ENCODE peak calls at places on chromosomes 11 and 22, in six cellular contexts. One of them, this sample, is unnamed.

GRCh38 chr22:39900306-39901227 is at the start of gene GRAP2:
- DNase-seq in left ventricle myocardium inferior: no peak
- DNase-seq in endodermal cell: no peak
- DNase-seq in AG04450: no peak
- DNase-seq in body of pancreas: no peak
- DNase-seq in IMR-90: no peak
- DNase-seq in this sample: peak; percentile 79

GRCh38 chr11:63998558-63999348 is 12.5 kb downstream of the OTUB1 start:
- DNase-seq in left ventricle myocardium inferior: peak; percentile 38
- DNase-seq in endodermal cell: peak; percentile 89
- DNase-seq in AG04450: no peak
- DNase-seq in body of pancreas: no peak
- DNase-seq in IMR-90: no peak
- DNase-seq in this sample: no peak

GRCh38 chr11:67441082-67441683 is 2.1 kb downstream of the CORO1B start:
- DNase-seq in left ventricle myocardium inferior: no peak
- DNase-seq in endodermal cell: no peak
- DNase-seq in AG04450: no peak
- DNase-seq in body of pancreas: no peak
- DNase-seq in IMR-90: no peak
- DNase-seq in this sample: no peak

GRCh38 chr22:20299736-20300136 is 20.1 kb downstream of the DGCR6L start:
- DNase-seq in left ventricle myocardium inferior: peak; percentile 22
- DNase-seq in endodermal cell: no peak
- DNase-seq in AG04450: no peak
- DNase-seq in body of pancreas: peak; percentile 59
- DNase-seq in IMR-90: peak; percentile 28
- DNase-seq in this sample: no peak

GRCh38 chr22:27815826-27816530 is 14.4 kb upstream of the MN1 start:
- DNase-seq in left ventricle myocardium inferior: no peak
- DNase-seq in endodermal cell: no peak
- DNase-seq in AG04450: no peak
- DNase-seq in body of pancreas: no peak
- DNase-seq in IMR-90: no peak
- DNase-seq in this sample: no peak

GRCh38 chr11:10021563-10021962 is 272.5 kb downstream of the SBF2 start:
- DNase-seq in left ventricle myocardium inferior: no peak
- DNase-seq in endodermal cell: no peak
- DNase-seq in AG04450: no peak
- DNase-seq in body of pancreas: no peak
- DNase-seq in IMR-90: no peak
- DNase-seq in this sample: no peak

GRCh38 chr22:36344106-36344827 is 43.5 kb downstream of the MYH9 start:
- DNase-seq in left ventricle myocardium inferior: no peak
- DNase-seq in endodermal cell: no peak
- DNase-seq in AG04450: no peak
- DNase-seq in body of pancreas: no peak
- DNase-seq in IMR-90: no peak
- DNase-seq in this sample: no peak

GRCh38 chr11:113119074-113119473 is 157.9 kb downstream of the NCAM1 start:
- DNase-seq in left ventricle myocardium inferior: no peak
- DNase-seq in endodermal cell: no peak
- DNase-seq in AG04450: no peak
- DNase-seq in body of pancreas: no peak
- DNase-seq in IMR-90: no peak
- DNase-seq in this sample: no peak

GRCh38 chr11:33828604-33829429 is 54.5 kb upstream of the FBXO3 start:
- DNase-seq in left ventricle myocardium inferior: no peak
- DNase-seq in endodermal cell: peak; percentile 61
- DNase-seq in AG04450: no peak
- DNase-seq in body of pancreas: no peak
- DNase-seq in IMR-90: no peak
- DNase-seq in this sample: no peak

GRCh38 chr11:16945671-16946469 is 68.3 kb downstream of the PLEKHA7 start:
- DNase-seq in left ventricle myocardium inferior: peak; percentile 39
- DNase-seq in endodermal cell: peak; percentile 82
- DNase-seq in AG04450: no peak
- DNase-seq in body of pancreas: peak; percentile 77
- DNase-seq in IMR-90: peak; percentile 34
- DNase-seq in this sample: peak; percentile 76

GRCh38 chr11:128328955-128329551 is 258.3 kb downstream of the ETS1 start:
- DNase-seq in left ventricle myocardium inferior: no peak
- DNase-seq in endodermal cell: no peak
- DNase-seq in AG04450: no peak
- DNase-seq in body of pancreas: no peak
- DNase-seq in IMR-90: no peak
- DNase-seq in this sample: no peak

GRCh38 chr11:126476977-126477376 is 121.5 kb downstream of the ST3GAL4 start:
- DNase-seq in left ventricle myocardium inferior: no peak
- DNase-seq in endodermal cell: no peak
- DNase-seq in AG04450: no peak
- DNase-seq in body of pancreas: no peak
- DNase-seq in IMR-90: no peak
- DNase-seq in this sample: no peak

GRCh38 chr11:122681731-122682130 is 26.2 kb downstream of the UBASH3B start:
- DNase-seq in left ventricle myocardium inferior: no peak
- DNase-seq in endodermal cell: peak; percentile 63
- DNase-seq in AG04450: no peak
- DNase-seq in body of pancreas: no peak
- DNase-seq in IMR-90: no peak
- DNase-seq in this sample: no peak

GRCh38 chr22:38311331-38311635 is 6.0 kb downstream of the CSNK1E start:
- DNase-seq in left ventricle myocardium inferior: no peak
- DNase-seq in endodermal cell: no peak
- DNase-seq in AG04450: no peak
- DNase-seq in body of pancreas: no peak
- DNase-seq in IMR-90: no peak
- DNase-seq in this sample: no peak

GRCh38 chr11:74846770-74847169 is 98.1 kb downstream of the RNF169 start:
- DNase-seq in left ventricle myocardium inferior: no peak
- DNase-seq in endodermal cell: no peak
- DNase-seq in AG04450: no peak
- DNase-seq in body of pancreas: no peak
- DNase-seq in IMR-90: no peak
- DNase-seq in this sample: no peak

GRCh38 chr22:27800250-27801131 is 1.1 kb downstream of the MN1 start:
- DNase-seq in left ventricle myocardium inferior: peak; percentile 33
- DNase-seq in endodermal cell: peak; percentile 80
- DNase-seq in AG04450: no peak
- DNase-seq in body of pancreas: no peak
- DNase-seq in IMR-90: no peak
- DNase-seq in this sample: no peak

GRCh38 chr11:45982656-45983470 is 60.4 kb downstream of the LARGE2 start:
- DNase-seq in left ventricle myocardium inferior: peak; percentile 18
- DNase-seq in endodermal cell: peak; percentile 95
- DNase-seq in AG04450: peak; percentile 72
- DNase-seq in body of pancreas: no peak
- DNase-seq in IMR-90: peak; percentile 88
- DNase-seq in this sample: no peak

GRCh38 chr11:7545611-7546010 is 31.8 kb downstream of the PPFIBP2 start:
- DNase-seq in left ventricle myocardium inferior: no peak
- DNase-seq in endodermal cell: no peak
- DNase-seq in AG04450: no peak
- DNase-seq in body of pancreas: no peak
- DNase-seq in IMR-90: no peak
- DNase-seq in this sample: no peak

DNA sequence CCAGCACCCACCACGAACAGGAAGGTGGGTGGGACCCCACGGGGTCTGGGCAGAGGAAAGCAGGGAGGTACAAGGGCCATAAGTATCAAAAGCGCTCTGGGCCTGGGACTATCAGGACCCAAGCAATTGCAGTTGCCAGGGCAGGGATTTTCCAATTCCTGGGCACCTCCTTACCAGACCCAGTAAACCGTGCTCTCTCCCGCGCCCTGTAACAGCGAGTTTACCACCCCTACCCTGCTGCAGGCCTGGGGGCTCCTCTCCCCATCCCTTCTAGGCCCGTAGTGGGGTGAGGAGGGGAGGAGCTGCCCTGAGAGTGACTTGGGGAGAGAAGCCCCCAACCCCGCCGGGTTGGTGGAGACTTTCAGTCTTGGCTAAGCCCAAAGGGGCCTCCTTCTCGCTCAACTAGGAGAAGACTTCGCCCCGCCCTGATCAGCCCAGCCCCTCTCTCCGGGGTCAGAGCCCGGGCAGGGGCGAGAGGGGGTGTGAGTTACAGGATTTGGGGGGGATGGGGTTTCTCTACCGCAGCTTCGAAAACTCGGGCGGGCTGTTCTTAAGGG is 5.4 kb downstream of the PAX6 start:
- DNase-seq in left ventricle myocardium inferior: no peak
- DNase-seq in endodermal cell: peak; percentile 83
- DNase-seq in AG04450: no peak
- DNase-seq in body of pancreas: no peak
- DNase-seq in IMR-90: no peak
- DNase-seq in this sample: peak; percentile 35
- H3K9me3 ChIP-seq in left ventricle myocardium inferior: no peaks in the 10 kb centered on the region
- H3K9me3 ChIP-seq in endodermal cell: no peaks in the 10 kb centered on the region
- H3K9me3 ChIP-seq in AG04450: peaks cover 25% of the 10 kb centered on the region
- H3K9me3 ChIP-seq in body of pancreas: no peaks in the 10 kb centered on the region
- H3K9me3 ChIP-seq in IMR-90: peaks cover 34% of the 10 kb centered on the region
- H3K9me3 ChIP-seq in this sample: peaks cover 14% of the 10 kb centered on the region

GRCh38 chr22:46800102-46800857 is 37.8 kb downstream of the TBC1D22A start:
- DNase-seq in left ventricle myocardium inferior: no peak
- DNase-seq in endodermal cell: peak; percentile 21
- DNase-seq in AG04450: no peak
- DNase-seq in body of pancreas: no peak
- DNase-seq in IMR-90: no peak
- DNase-seq in this sample: peak; percentile 33
- H3K27ac ChIP-seq in left ventricle myocardium inferior: no peak overlapping the region
- H3K27ac ChIP-seq in endodermal cell: no peak overlapping the region
- H3K27ac ChIP-seq in AG04450: no peak overlapping the region
- H3K27ac ChIP-seq in body of pancreas: no peak overlapping the region
- H3K27ac ChIP-seq in IMR-90: no peak overlapping the region
- H3K27ac ChIP-seq in this sample: no peak overlapping the region

GRCh38 chr11:118658372-118659313 is 20.8 kb downstream of the TREH start:
- DNase-seq in left ventricle myocardium inferior: no peak
- DNase-seq in endodermal cell: peak; percentile 59
- DNase-seq in AG04450: no peak
- DNase-seq in body of pancreas: no peak
- DNase-seq in IMR-90: no peak
- DNase-seq in this sample: peak; percentile 50
- TF ChIP-seq CTCF in left ventricle myocardium inferior: peak; percentile 19
- TF ChIP-seq CTCF in endodermal cell: no peak
- TF ChIP-seq CTCF in AG04450: peak; percentile 36
- TF ChIP-seq CTCF in body of pancreas: no peak
- TF ChIP-seq CTCF in IMR-90: peak; percentile 11
- TF ChIP-seq CTCF in this sample: peak; percentile 6

DNA sequence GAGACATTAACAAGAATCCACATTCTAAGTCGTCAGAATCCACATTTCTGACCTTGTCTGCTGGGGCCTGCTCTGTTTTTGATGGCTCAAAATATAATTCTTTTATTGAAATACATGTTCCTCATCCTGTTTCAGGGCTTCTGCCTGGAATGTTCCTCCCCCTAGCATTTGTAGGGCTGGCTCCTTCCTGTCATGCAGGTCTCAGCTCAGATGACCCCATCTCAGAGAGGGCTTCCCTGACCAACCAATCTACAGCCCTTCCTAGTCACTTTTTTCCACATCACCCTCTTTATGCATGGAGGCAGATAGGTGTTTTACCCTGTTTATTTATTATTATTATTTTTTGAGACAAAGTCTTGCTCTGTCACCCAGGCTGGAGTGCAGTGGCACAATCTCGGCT is 14.8 kb downstream of the TMEM123 start:
- DNase-seq in left ventricle myocardium inferior: no peak
- DNase-seq in endodermal cell: no peak
- DNase-seq in AG04450: no peak
- DNase-seq in body of pancreas: no peak
- DNase-seq in IMR-90: no peak
- DNase-seq in this sample: no peak
- H3K9me3 ChIP-seq in left ventricle myocardium inferior: no peaks in the 10 kb centered on the region
- H3K9me3 ChIP-seq in endodermal cell: peaks cover 55% of the 10 kb centered on the region
- H3K9me3 ChIP-seq in AG04450: peaks cover 10% of the 10 kb centered on the region
- H3K9me3 ChIP-seq in body of pancreas: peaks cover 3% of the 10 kb centered on the region
- H3K9me3 ChIP-seq in IMR-90: no peaks in the 10 kb centered on the region
- H3K9me3 ChIP-seq in this sample: no peaks in the 10 kb centered on the region

GRCh38 chr11:118152020-118152551 is 537 bp downstream of the SCN4B start:
- DNase-seq in left ventricle myocardium inferior: no peak
- DNase-seq in endodermal cell: peak; percentile 73
- DNase-seq in AG04450: no peak
- DNase-seq in body of pancreas: no peak
- DNase-seq in IMR-90: no peak
- DNase-seq in this sample: no peak
- H3K27ac ChIP-seq in left ventricle myocardium inferior: peak overlapping the region; percentile 71
- H3K27ac ChIP-seq in endodermal cell: no peak overlapping the region
- H3K27ac ChIP-seq in AG04450: no peak overlapping the region
- H3K27ac ChIP-seq in body of pancreas: no peak overlapping the region
- H3K27ac ChIP-seq in IMR-90: no peak overlapping the region
- H3K27ac ChIP-seq in this sample: no peak overlapping the region

GRCh38 chr11:44286911-44287310 is 23.0 kb downstream of the ALX4 start:
- DNase-seq in left ventricle myocardium inferior: no peak
- DNase-seq in endodermal cell: no peak
- DNase-seq in AG04450: no peak
- DNase-seq in body of pancreas: no peak
- DNase-seq in IMR-90: no peak
- DNase-seq in this sample: no peak

GRCh38 chr11:44288133-44288526 is 21.8 kb downstream of the ALX4 start:
- DNase-seq in left ventricle myocardium inferior: no peak
- DNase-seq in endodermal cell: no peak
- DNase-seq in AG04450: no peak
- DNase-seq in body of pancreas: no peak
- DNase-seq in IMR-90: no peak
- DNase-seq in this sample: no peak

GRCh38 chr11:44290206-44290605 is 19.7 kb downstream of the ALX4 start:
- DNase-seq in left ventricle myocardium inferior: no peak
- DNase-seq in endodermal cell: no peak
- DNase-seq in AG04450: no peak
- DNase-seq in body of pancreas: no peak
- DNase-seq in IMR-90: no peak
- DNase-seq in this sample: no peak

GRCh38 chr11:44285756-44286155 is 24.2 kb downstream of the ALX4 start:
- DNase-seq in left ventricle myocardium inferior: no peak
- DNase-seq in endodermal cell: no peak
- DNase-seq in AG04450: no peak
- DNase-seq in body of pancreas: no peak
- DNase-seq in IMR-90: peak; percentile 10
- DNase-seq in this sample: no peak

GRCh38 chr11:44286268-44286880 is 23.6 kb downstream of the ALX4 start:
- DNase-seq in left ventricle myocardium inferior: no peak
- DNase-seq in endodermal cell: peak; percentile 94
- DNase-seq in AG04450: no peak
- DNase-seq in body of pancreas: peak; percentile 50
- DNase-seq in IMR-90: peak; percentile 44
- DNase-seq in this sample: peak; percentile 67
- TF ChIP-seq CTCF in left ventricle myocardium inferior: peak; percentile 95
- TF ChIP-seq CTCF in endodermal cell: peak; percentile 97
- TF ChIP-seq CTCF in AG04450: peak; percentile 88
- TF ChIP-seq CTCF in body of pancreas: peak; percentile 85
- TF ChIP-seq CTCF in IMR-90: peak; percentile 77
- TF ChIP-seq CTCF in this sample: peak; percentile 88

DNA sequence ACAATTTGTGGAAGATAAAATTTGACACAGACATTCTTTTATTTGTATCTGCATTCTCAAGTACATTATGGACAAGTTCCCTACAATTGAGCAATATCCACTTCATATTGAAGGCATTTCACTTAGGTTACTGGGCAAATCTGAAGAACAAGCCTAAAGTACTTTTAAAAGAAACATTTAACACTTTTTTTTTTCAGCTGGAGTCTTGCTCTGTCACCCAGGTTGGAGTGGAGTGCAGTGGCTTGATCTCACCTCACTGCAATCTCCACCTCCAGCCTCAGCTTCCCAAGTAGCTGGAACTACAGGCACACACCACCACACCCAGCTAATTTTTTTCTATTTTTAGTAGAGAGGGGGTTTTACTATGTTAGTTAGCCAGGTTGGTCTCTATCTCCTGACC is 70.2 kb downstream of the OR4C45 start:
- DNase-seq in left ventricle myocardium inferior: no peak
- DNase-seq in endodermal cell: no peak
- DNase-seq in AG04450: no peak
- DNase-seq in body of pancreas: no peak
- DNase-seq in IMR-90: no peak
- DNase-seq in this sample: no peak
- H3K9me3 ChIP-seq in left ventricle myocardium inferior: no peaks in the 10 kb centered on the region
- H3K9me3 ChIP-seq in endodermal cell: peaks cover 51% of the 10 kb centered on the region
- H3K9me3 ChIP-seq in AG04450: peaks cover 36% of the 10 kb centered on the region
- H3K9me3 ChIP-seq in body of pancreas: no peaks in the 10 kb centered on the region
- H3K9me3 ChIP-seq in IMR-90: peaks cover 15% of the 10 kb centered on the region
- H3K9me3 ChIP-seq in this sample: no peaks in the 10 kb centered on the region